ENCODE peak calls at places on chromosomes 13 and 19, in five cellular contexts. N is skeletal muscle cell; U is activated gamma-delta T cell treated with anti-CD3 and anti-CD28 coated beads, Interleukin-2, amount 50 U/mL, for 16 hours; O is NAMALWA; P is GM12865. B is an unnamed sample.

GRCh38 chr13:99198630-99199029 is 2.0 kb upstream of the UBAC2 start:
- DNase-seq in N (no peak), P (no peak), O (no peak), U (no peak), B (no peak)

GRCh38 chr13:39688278-39688677 is 32.8 kb downstream of the COG6 start:
- DNase-seq in O (no peak), P (no peak), U (no peak), N (no peak), B (no peak)

GRCh38 chr19:35451278-35452096 is 3.4 kb downstream of the FFAR2 start:
- DNase-seq in U (no peak), P (peak; percentile 88), O (no peak), N (no peak), B (no peak)

GRCh38 chr13:30647420-30647819 is 29.7 kb downstream of the USPL1 start:
- DNase-seq in N (no peak), O (no peak), P (no peak), U (no peak), B (peak; percentile 26)

GRCh38 chr19:3108775-3109174 is 14.6 kb downstream of the GNA11 start:
- DNase-seq in P (peak; percentile 79), O (peak; percentile 82), U (peak; percentile 53), N (no peak), B (peak; percentile 71)

GRCh38 chr19:45607071-45608029 is 5.3 kb upstream of the GPR4 start:
- DNase-seq in U (no peak), O (no peak), P (peak; percentile 52), N (no peak), B (peak; percentile 72)

GRCh38 chr13:27079421-27079958 is 92.1 kb downstream of the USP12 start:
- DNase-seq in N (peak; percentile 64), O (no peak), P (no peak), U (no peak), B (no peak)

GRCh38 chr19:13026478-13026999 is 31.3 kb downstream of the NFIX start:
- DNase-seq in O (no peak), P (no peak), N (no peak), U (no peak), B (no peak)

GRCh38 chr13:79541426-79542049 is 60.6 kb downstream of the NDFIP2 start:
- DNase-seq in P (peak; percentile 79), O (peak; percentile 88), U (no peak), N (no peak), B (peak; percentile 84)

GRCh38 chr19:41705393-41706174 is 2.8 kb upstream of the CEACAM5 start:
- DNase-seq in U (no peak), O (peak; percentile 35), P (peak; percentile 13), N (no peak), B (no peak)

GRCh38 chr13:25375727-25376358 is 4.1 kb downstream of the ATP8A2 start:
- DNase-seq in P (peak; percentile 54), O (peak; percentile 75), U (no peak), N (no peak), B (peak; percentile 70)

GRCh38 chr19:4567584-4568071 is 8.1 kb upstream of the SEMA6B start:
- DNase-seq in P (peak; percentile 34), N (no peak), U (peak; percentile 32), O (peak; percentile 72), B (peak; percentile 50)

GRCh38 chr19:39499082-39499642 is 415 bp downstream of the DLL3 start:
- DNase-seq in P (peak; percentile 24), N (no peak), U (no peak), O (peak; percentile 62), B (no peak)

GRCh38 chr19:3721131-3721899 is 13.1 kb downstream of the TJP3 start:
- DNase-seq in O (peak; percentile 91), P (peak; percentile 91), N (peak; percentile 39), U (peak; percentile 76), B (peak; percentile 74)

B was measured in cerebellar cortex.